ENCODE peak calls at places on chromosomes 5 and 9, in four cellular contexts. U is lower leg skin, N is HFF-Myc, E is activated B cell treated with CpG ODN at 0.5 μM for 24 hours. V is an unnamed sample.

GRCh38 chr5:156870498-156870839 is 20.4 kb downstream of the PPP1R2B start:
- DNase-seq in U (no peak), N (no peak), E (no peak), V (no peak)

GRCh38 chr9:75685059-75685458 is 205.4 kb upstream of the PCSK5 start:
- DNase-seq in U (no peak), N (no peak), E (no peak), V (no peak)

GRCh38 chr5:158026248-158027031 is 167.5 kb upstream of the CLINT1 start:
- DNase-seq in U (peak; percentile 65), N (peak; percentile 5), E (no peak), V (no peak)

GRCh38 chr9:128840524-128840923 is 10.9 kb upstream of the SPOUT1 start:
- DNase-seq in U (no peak), N (no peak), E (no peak), V (no peak)

GRCh38 chr5:448061-448765 is 5.2 kb downstream of the EXOC3 start:
- DNase-seq in U (no peak), N (no peak), E (peak; percentile 8), V (peak; percentile 18)

GRCh38 chr9:126020836-126021235 is 273.7 kb downstream of the PBX3 start:
- DNase-seq in U (no peak), N (no peak), E (no peak), V (no peak)

GRCh38 chr5:150512368-150512747 is 4.4 kb downstream of the NDST1 start:
- DNase-seq in U (no peak), N (no peak), E (no peak), V (no peak)

GRCh38 chr9:130072515-130073235 is 19.0 kb downstream of the GPR107 start:
- DNase-seq in U (no peak), N (no peak), E (no peak), V (no peak)

GRCh38 chr5:54736003-54736797 is 218.6 kb downstream of the SNX18 start:
- DNase-seq in U (no peak), N (no peak), E (no peak), V (no peak)

GRCh38 chr5:1515311-1515920 is 8.3 kb downstream of the LPCAT1 start:
- DNase-seq in U (no peak), N (no peak), E (no peak), V (peak; percentile 22)

GRCh38 chr5:109567374-109568044 is 122.2 kb upstream of the MAN2A1 start:
- DNase-seq in U (no peak), N (no peak), E (no peak), V (no peak)

GRCh38 chr5:40071870-40072269 is 607.8 kb upstream of the PTGER4 start:
- DNase-seq in U (no peak), N (no peak), E (no peak), V (no peak)

GRCh38 chr9:94868462-94868861 is 142.0 kb downstream of the AOPEP start:
- DNase-seq in U (no peak), N (no peak), E (no peak), V (no peak)

GRCh38 chr9:131670247-131670681 is 69.6 kb downstream of the RAPGEF1 start:
- DNase-seq in U (peak; percentile 69), N (no peak), E (no peak), V (no peak)

GRCh38 chr5:54460181-54460919 is 4.9 kb downstream of the HSPB3 start:
- DNase-seq in U (no peak), N (no peak), E (no peak), V (no peak)

GRCh38 chr9:109304350-109304749 is 16.5 kb downstream of the EPB41L4B start:
- DNase-seq in U (no peak), N (no peak), E (no peak), V (no peak)

GRCh38 chr9:109107402-109108240 is 12.1 kb downstream of the TMEM245 start:
- DNase-seq in U (no peak), N (no peak), E (no peak), V (no peak)

GRCh38 chr9:138104251-138105122 is 226.9 kb downstream of the CACNA1B start:
- DNase-seq in U (no peak), N (no peak), E (no peak), V (no peak)

GRCh38 chr5:10498350-10498749 is 56.7 kb downstream of the ROPN1L start:
- DNase-seq in U (no peak), N (no peak), E (no peak), V (no peak)

GRCh38 chr9:124774131-124774978 is 2.6 kb upstream of the OLFML2A start:
- DNase-seq in U (peak; percentile 76), N (peak; percentile 70), E (peak; percentile 74), V (peak; percentile 77)

GRCh38 chr5:159123700-159124099 is 24.0 kb upstream of the EBF1 start:
- DNase-seq in U (no peak), N (no peak), E (no peak), V (no peak)
- TF ChIP-seq CTCF in U (no peak), N (no peak), E (no peak), V (no peak)

DNA sequence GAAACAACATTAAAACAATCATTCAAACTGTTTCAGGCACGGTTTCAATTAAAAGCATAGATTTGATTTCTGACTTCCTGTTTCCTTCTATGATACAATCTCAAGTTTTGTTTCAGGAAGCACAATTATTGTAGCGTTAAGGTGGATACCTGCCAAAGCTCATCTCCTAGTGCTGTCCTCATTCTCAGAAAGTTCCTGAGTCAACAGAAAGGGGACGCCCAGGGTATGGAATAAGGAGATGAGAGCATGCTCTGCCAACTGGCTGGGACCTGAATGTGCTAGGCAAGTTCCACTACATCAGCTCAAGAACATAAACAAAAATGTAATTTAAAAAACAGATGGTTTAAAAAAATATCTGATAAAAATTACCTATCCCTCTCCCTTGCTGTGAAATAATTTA is 2.1 kb upstream of the TRIM14 start:
- DNase-seq in U (no peak), N (no peak), E (no peak), V (no peak)
- TF ChIP-seq CTCF in U (no peak), N (no peak), E (no peak), V (no peak)

GRCh38 chr5:134103397-134103796 is 11.1 kb upstream of the TCF7 start:
- DNase-seq in U (no peak), N (no peak), E (no peak), V (no peak)

GRCh38 chr5:134100283-134101011 is 14.0 kb upstream of the TCF7 start:
- DNase-seq in U (no peak), N (no peak), E (peak; percentile 68), V (peak; percentile 69)

GRCh38 chr5:134103998-134104612 is 10.4 kb upstream of the TCF7 start:
- DNase-seq in U (no peak), N (no peak), E (no peak), V (no peak)

GRCh38 chr5:134099939-134100282 is 14.6 kb upstream of the TCF7 start:
- DNase-seq in U (no peak), N (no peak), E (no peak), V (no peak)

DNA sequence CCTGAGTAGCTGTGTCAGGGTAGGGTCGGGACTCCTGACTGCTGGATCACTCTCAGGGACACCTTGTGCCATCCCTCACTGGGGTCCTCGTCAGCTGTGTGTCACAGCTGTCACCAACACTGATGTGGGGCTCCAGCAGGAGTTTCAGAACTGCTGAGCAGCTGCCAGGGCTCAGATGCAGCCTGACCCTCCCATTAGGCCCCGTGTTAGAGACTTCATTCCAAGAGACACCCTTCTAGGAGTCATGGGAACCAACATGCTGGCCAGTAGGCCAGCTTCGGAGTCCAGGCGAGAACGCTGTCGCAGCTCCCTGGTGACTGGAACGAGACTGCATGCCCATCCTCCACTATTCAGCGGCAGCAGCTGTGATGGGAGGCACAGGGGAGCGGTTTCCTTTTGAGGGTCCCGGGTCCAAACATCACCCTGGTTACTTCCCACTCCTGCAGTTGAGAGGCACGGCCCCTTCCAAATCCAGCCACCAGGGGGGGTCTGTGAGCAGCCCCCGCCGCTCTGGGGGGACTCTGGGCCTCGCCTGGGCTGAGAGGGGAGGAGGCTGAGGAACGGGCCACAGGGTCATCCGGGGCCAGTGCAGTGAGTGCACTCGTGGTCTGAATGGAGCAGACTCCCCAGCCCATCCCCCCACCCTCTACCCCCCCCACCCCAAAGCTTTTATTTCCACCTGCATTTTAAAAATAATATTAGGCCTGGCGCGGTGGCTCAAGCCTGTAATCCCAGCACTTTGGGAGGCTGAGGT is 12.6 kb upstream of the TCF7 start:
- DNase-seq in U (no peak), N (no peak), E (peak; percentile 76), V (peak; percentile 81)
- TF ChIP-seq CTCF in U (no peak), N (peak; percentile 91), E (no peak), V (peak; percentile 92)

GRCh38 chr5:97297063-97297715 is 114.1 kb upstream of the RIOK2 start:
- DNase-seq in U (no peak), N (peak; percentile 2), E (no peak), V (no peak)
- TF ChIP-seq CTCF in U (no peak), N (peak; percentile 45), E (no peak), V (no peak)

GRCh38 chr5:38515081-38515480 is 41.4 kb downstream of the LIFR start:
- DNase-seq in U (no peak), N (no peak), E (no peak), V (no peak)

GRCh38 chr5:38519476-38519875 is 37.0 kb downstream of the LIFR start:
- DNase-seq in U (no peak), N (no peak), E (no peak), V (no peak)

GRCh38 chr5:38518341-38518740 is 38.1 kb downstream of the LIFR start:
- DNase-seq in U (no peak), N (no peak), E (no peak), V (no peak)

DNA sequence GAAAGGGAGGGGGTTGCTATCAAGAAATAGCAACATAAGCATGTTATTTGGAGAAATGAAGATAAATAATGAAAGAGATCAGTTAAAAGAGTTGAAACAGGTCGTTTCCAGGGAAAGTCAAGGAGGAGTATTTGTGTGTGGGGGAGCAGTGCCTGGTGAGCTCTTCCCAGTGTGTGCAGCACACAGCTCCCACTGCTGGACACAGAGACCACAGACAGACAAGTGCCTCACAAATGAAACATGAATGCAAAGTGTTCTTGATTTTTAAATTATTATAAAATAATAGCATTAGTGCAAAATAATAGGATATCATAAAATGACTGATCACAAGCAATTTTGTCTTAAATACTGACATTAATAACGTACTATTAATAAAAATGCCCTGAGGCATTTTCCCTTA is 40.8 kb downstream of the LIFR start:
- DNase-seq in U (no peak), N (no peak), E (no peak), V (no peak)
- TF ChIP-seq CTCF in U (no peak), N (peak; percentile 65), E (no peak), V (no peak)

DNA sequence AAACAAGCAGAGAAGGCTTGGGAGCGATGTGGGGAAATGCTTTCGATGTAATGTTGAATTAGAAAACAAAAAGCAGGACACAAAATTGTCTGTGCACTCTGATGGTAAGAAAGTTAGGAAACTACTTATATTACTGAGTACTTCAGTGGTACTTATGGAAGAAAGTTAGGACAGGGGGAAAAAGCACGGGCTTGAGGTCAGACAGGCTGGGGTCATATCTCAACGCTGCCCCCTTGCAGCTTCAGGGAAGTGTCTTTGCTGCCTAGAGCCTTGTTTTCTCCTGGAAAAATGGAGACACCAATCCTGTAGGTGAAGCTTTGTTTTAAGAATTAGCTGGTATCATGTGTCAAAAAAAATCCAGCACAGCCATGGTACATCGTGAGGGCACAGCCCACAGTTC is 23.0 kb downstream of the NEURL1B start:
- DNase-seq in U (no peak), N (no peak), E (no peak), V (no peak)
- TF ChIP-seq CTCF in U (no peak), N (no peak), E (no peak), V (no peak)

GRCh38 chr5:127396490-127397155 is 106.0 kb downstream of the MEGF10 start:
- DNase-seq in U (no peak), N (no peak), E (no peak), V (no peak)
- TF ChIP-seq CTCF in U (no peak), N (no peak), E (no peak), V (no peak)

V was measured in natural killer cell.